ENCODE peak calls at places on chromosome 20, in five cellular contexts. One of them, this sample, is unnamed.

GRCh38 chr20:24943731-24944130 is 5.3 kb upstream of the CST7 start:
- DNase-seq in SK-N-SH: no peak
- DNase-seq in K562: no peak
- DNase-seq in GM12878: no peak
- DNase-seq in HepG2: no peak
- DNase-seq in this sample: no peak

GRCh38 chr20:58710481-58711265 is 18.1 kb downstream of the NPEPL1 start:
- DNase-seq in SK-N-SH: peak
- DNase-seq in K562: no peak
- DNase-seq in GM12878: no peak
- DNase-seq in HepG2: no peak
- DNase-seq in this sample: no peak

GRCh38 chr20:53265304-53265875 is 293.2 kb downstream of the TSHZ2 start:
- DNase-seq in SK-N-SH: no peak
- DNase-seq in K562: no peak
- DNase-seq in GM12878: no peak
- DNase-seq in HepG2: no peak
- DNase-seq in this sample: no peak

GRCh38 chr20:50366270-50367103 is 143.7 kb upstream of the PTPN1 start:
- DNase-seq in SK-N-SH: peak
- DNase-seq in K562: no peak
- DNase-seq in GM12878: no peak
- DNase-seq in HepG2: peak
- DNase-seq in this sample: no peak

GRCh38 chr20:4112490-4113420 is 97.4 kb upstream of the RNF24 start:
- DNase-seq in SK-N-SH: peak
- DNase-seq in K562: no peak
- DNase-seq in GM12878: peak
- DNase-seq in HepG2: no peak
- DNase-seq in this sample: no peak

GRCh38 chr20:36950432-36951197 is 893 bp downstream of the SAMHD1 start:
- DNase-seq in SK-N-SH: no peak
- DNase-seq in K562: peak
- DNase-seq in GM12878: no peak
- DNase-seq in HepG2: no peak
- DNase-seq in this sample: no peak

GRCh38 chr20:53763707-53764415 is 170.2 kb upstream of the ZNF217 start:
- DNase-seq in SK-N-SH: no peak
- DNase-seq in K562: no peak
- DNase-seq in GM12878: no peak
- DNase-seq in HepG2: peak
- DNase-seq in this sample: no peak

GRCh38 chr20:12924126-12924525 is 84.6 kb upstream of the SPTLC3 start:
- DNase-seq in SK-N-SH: no peak
- DNase-seq in K562: no peak
- DNase-seq in GM12878: no peak
- DNase-seq in HepG2: no peak
- DNase-seq in this sample: no peak

GRCh38 chr20:4916991-4917881 is 84.1 kb downstream of the SLC23A2 start:
- DNase-seq in SK-N-SH: no peak
- DNase-seq in K562: no peak
- DNase-seq in GM12878: no peak
- DNase-seq in HepG2: no peak
- DNase-seq in this sample: no peak

GRCh38 chr20:58719258-58719657 is 26.7 kb downstream of the NPEPL1 start:
- DNase-seq in SK-N-SH: no peak
- DNase-seq in K562: no peak
- DNase-seq in GM12878: no peak
- DNase-seq in HepG2: no peak
- DNase-seq in this sample: no peak

GRCh38 chr20:13422637-13423036 is 201.6 kb downstream of the ISM1 start:
- DNase-seq in SK-N-SH: no peak
- DNase-seq in K562: no peak
- DNase-seq in GM12878: no peak
- DNase-seq in HepG2: peak
- DNase-seq in this sample: no peak

DNA sequence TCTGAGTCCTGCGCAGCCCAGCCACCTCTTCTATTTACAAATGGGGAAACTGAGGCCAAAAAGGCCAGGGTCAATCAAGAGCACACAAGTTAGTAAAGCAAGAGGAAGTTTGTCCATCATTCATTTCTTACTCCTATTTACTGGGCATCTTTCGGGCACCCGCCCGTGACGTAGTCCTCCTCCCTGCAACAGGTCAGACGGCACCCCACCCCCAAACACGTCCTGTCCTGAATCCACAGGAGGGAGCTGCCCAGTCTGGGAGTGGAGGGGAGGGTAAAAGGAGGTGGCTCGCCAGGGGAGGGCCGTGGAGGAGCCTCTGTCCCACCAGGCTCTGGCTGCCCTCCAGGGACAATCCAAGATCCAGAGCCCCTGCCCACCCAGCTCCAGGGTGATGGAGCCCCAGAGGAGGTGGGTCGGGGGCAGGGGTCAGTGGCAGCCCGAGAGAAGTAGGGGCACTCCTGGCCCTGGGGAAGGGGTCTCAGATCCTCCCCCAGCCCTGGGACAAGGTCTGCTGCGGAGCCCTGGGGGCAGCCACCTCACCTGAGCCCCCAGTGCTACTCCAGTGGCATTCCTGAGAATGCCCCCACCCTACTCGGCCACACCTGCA is 2.5 kb upstream of the LAMA5 start:
- DNase-seq in SK-N-SH: no peak
- DNase-seq in K562: no peak
- DNase-seq in GM12878: no peak
- DNase-seq in HepG2: no peak
- DNase-seq in this sample: no peak
- TF ChIP-seq REST in SK-N-SH: no peak
- TF ChIP-seq REST in K562: no peak
- TF ChIP-seq REST in GM12878: no peak
- TF ChIP-seq REST in HepG2: no peak
- TF ChIP-seq REST in this sample: no peak

DNA sequence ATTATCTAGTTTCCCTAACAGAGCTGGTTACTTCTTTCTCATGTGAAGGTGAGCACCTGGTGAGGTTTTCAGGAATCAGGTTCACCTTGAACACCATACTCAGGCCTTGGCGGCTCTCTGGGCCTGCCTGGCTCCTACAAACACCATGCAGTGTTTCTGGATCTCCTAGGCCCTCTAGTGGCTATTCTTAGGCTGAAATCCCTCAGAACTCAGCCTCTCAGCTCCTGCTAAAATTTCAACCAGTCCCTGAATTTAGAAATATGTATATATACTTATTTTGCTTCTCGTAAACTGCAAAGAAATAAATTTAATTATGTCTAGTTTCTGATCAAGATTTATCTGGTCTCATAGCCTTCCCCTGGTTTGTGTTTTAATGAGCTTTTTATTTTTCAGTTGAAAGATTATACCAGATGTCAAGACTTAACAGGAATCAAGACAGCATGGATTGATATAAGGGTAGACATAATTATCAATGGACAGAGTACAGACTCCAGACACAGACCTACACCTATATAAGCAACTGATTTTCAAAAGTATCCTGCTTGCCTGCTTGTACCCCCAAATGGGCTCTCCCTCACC is 55.9 kb downstream of the ANKEF1 start:
- DNase-seq in SK-N-SH: peak
- DNase-seq in K562: peak
- DNase-seq in GM12878: no peak
- DNase-seq in HepG2: peak
- DNase-seq in this sample: peak
- TF ChIP-seq JUND in SK-N-SH: no peak
- TF ChIP-seq JUND in K562: no peak
- TF ChIP-seq JUND in GM12878: no peak
- TF ChIP-seq JUND in HepG2: no peak
- TF ChIP-seq JUND in this sample: no peak

DNA sequence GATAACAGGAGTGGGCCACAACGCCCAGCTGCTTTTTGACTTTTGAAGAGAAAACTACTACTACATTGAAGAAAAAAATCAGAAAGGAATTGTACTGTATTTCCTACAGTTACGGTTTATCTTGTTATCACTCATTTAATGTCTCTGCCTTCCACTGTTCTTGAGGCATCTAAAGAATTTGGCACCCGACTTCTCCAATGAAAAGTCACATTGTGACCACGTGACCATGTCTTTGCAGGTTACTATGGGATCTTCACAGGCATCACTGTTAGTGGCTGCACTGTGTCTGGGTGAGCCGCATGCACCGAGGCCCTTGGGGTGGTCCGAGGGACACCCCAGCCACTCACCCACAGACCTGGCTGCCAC is 26.8 kb downstream of the RRBP1 start:
- DNase-seq in SK-N-SH: peak
- DNase-seq in K562: no peak
- DNase-seq in GM12878: no peak
- DNase-seq in HepG2: no peak
- DNase-seq in this sample: no peak
- TF ChIP-seq REST in SK-N-SH: no peak
- TF ChIP-seq REST in K562: no peak
- TF ChIP-seq REST in GM12878: no peak
- TF ChIP-seq REST in HepG2: no peak
- TF ChIP-seq REST in this sample: no peak

GRCh38 chr20:43736588-43737091 is 9.8 kb upstream of the GTSF1L start:
- DNase-seq in SK-N-SH: no peak
- DNase-seq in K562: peak
- DNase-seq in GM12878: peak
- DNase-seq in HepG2: no peak
- DNase-seq in this sample: no peak
- TF ChIP-seq JUND in SK-N-SH: no peak
- TF ChIP-seq JUND in K562: no peak
- TF ChIP-seq JUND in GM12878: peak
- TF ChIP-seq JUND in HepG2: no peak
- TF ChIP-seq JUND in this sample: no peak

GRCh38 chr20:62860924-62861691 is 514 bp downstream of the TCFL5 start:
- DNase-seq in SK-N-SH: peak
- DNase-seq in K562: peak
- DNase-seq in GM12878: no peak
- DNase-seq in HepG2: no peak
- DNase-seq in this sample: no peak
- TF ChIP-seq REST in SK-N-SH: no peak
- TF ChIP-seq REST in K562: no peak
- TF ChIP-seq REST in GM12878: no peak
- TF ChIP-seq REST in HepG2: no peak
- TF ChIP-seq REST in this sample: no peak

GRCh38 chr20:62562831-62563230 is 79.5 kb upstream of the SLCO4A1 start:
- DNase-seq in SK-N-SH: no peak
- DNase-seq in K562: no peak
- DNase-seq in GM12878: no peak
- DNase-seq in HepG2: no peak
- DNase-seq in this sample: no peak
- TF ChIP-seq JUND in SK-N-SH: no peak
- TF ChIP-seq JUND in K562: no peak
- TF ChIP-seq JUND in GM12878: no peak
- TF ChIP-seq JUND in HepG2: no peak
- TF ChIP-seq JUND in this sample: no peak

DNA sequence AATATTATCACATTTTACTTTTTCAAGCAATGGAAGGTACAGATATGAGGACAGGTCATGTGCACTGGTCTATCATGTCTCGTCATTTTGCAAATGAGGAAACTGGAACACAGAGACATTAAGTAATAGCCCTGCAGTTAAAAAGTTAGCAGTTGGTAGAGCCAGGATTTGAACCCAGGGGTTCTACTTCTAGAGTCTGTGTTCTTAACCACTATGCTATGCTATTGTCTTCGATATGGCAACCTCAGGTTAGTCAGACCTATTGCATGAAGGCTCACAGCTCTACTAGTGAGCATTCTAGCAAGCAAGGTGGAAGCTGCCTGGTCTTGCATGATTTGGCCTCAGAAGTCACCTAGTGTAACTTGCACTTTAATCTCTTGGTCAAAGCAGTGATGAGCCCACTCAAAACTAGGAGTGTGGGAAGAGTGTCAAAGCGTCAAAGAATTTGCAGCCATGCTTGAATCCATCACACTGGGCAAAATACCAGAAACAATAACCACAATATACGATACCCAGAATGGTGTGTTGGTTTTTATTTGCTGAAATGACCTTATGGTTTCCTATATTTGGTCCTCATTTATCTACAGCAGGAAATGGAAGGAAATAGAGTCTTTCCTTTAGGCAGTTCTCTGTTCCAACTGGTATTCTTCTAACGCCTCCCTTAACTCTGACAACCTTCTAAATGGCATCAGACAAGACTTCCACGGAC is 20.4 kb upstream of the BMP2 start:
- DNase-seq in SK-N-SH: no peak
- DNase-seq in K562: no peak
- DNase-seq in GM12878: peak
- DNase-seq in HepG2: peak
- DNase-seq in this sample: no peak
- TF ChIP-seq REST in SK-N-SH: no peak
- TF ChIP-seq REST in K562: no peak
- TF ChIP-seq REST in GM12878: no peak
- TF ChIP-seq REST in HepG2: no peak
- TF ChIP-seq REST in this sample: no peak

GRCh38 chr20:41371361-41371760 is 4.7 kb upstream of the EMILIN3 start:
- DNase-seq in SK-N-SH: no peak
- DNase-seq in K562: no peak
- DNase-seq in GM12878: no peak
- DNase-seq in HepG2: no peak
- DNase-seq in this sample: no peak

GRCh38 chr20:41374568-41374920 is 7.9 kb upstream of the EMILIN3 start:
- DNase-seq in SK-N-SH: no peak
- DNase-seq in K562: no peak
- DNase-seq in GM12878: no peak
- DNase-seq in HepG2: no peak
- DNase-seq in this sample: no peak

GRCh38 chr20:41375846-41376245 is 9.2 kb upstream of the EMILIN3 start:
- DNase-seq in SK-N-SH: peak
- DNase-seq in K562: no peak
- DNase-seq in GM12878: no peak
- DNase-seq in HepG2: no peak
- DNase-seq in this sample: no peak

GRCh38 chr20:41373851-41374567 is 7.4 kb upstream of the EMILIN3 start:
- DNase-seq in SK-N-SH: peak
- DNase-seq in K562: no peak
- DNase-seq in GM12878: no peak
- DNase-seq in HepG2: no peak
- DNase-seq in this sample: no peak

GRCh38 chr20:41373384-41373783 is 6.8 kb upstream of the EMILIN3 start:
- DNase-seq in SK-N-SH: no peak
- DNase-seq in K562: no peak
- DNase-seq in GM12878: no peak
- DNase-seq in HepG2: no peak
- DNase-seq in this sample: no peak
- TF ChIP-seq JUND in SK-N-SH: no peak
- TF ChIP-seq JUND in K562: no peak
- TF ChIP-seq JUND in GM12878: no peak
- TF ChIP-seq JUND in HepG2: no peak
- TF ChIP-seq JUND in this sample: no peak

DNA sequence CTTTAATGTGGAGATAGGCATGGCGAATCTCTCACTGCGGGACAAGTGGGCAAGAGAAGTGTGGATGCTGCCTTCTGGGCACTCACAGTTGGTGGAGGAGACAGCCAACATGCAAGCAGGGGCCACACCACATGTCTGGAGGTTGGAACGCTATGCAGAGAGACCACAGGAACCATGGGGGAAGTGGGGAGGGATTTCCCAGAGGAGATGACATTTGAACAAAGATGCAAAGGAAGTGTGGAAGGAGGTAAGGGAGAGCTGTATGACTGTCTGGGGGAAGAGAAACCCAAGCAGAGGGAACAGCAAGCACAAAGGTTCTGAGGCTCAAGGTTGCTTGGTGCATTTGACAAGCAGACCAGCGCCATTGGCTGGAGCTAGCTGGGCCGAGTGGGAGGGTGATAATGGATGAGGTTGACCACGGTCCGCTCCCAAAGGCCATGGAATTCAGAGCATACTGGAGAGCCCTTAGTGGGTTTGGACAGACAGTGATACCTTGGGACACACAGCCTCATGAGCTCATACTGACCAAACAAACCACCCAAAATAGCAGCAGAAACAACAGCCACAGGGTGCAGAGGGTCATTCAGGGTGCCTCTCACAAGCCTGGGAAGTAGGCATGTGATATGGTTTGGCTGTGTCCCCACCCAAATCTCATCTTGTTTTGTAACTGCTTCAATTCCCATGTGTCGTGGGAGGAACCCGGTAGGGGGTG is 7.6 kb upstream of the FAM110A start:
- DNase-seq in SK-N-SH: no peak
- DNase-seq in K562: no peak
- DNase-seq in GM12878: no peak
- DNase-seq in HepG2: no peak
- DNase-seq in this sample: no peak
- TF ChIP-seq REST in SK-N-SH: no peak
- TF ChIP-seq REST in K562: no peak
- TF ChIP-seq REST in GM12878: no peak
- TF ChIP-seq REST in HepG2: no peak
- TF ChIP-seq REST in this sample: no peak